ENCODE peak calls at places on chromosomes 13 and 19, in ten cellular contexts. K is suprapubic skin, R is Peyer's patch, Z is body of pancreas, I is ovary, V is transverse colon, G is stomach, E is uterus, M is heart left ventricle, X is GM12878. N is an unnamed sample.

GRCh38 chr19:34171539-34171876 is 796 bp upstream of the LSM14A start:
- DNase-seq in K (no peak), R (no peak), Z (no peak), I (no peak), V (no peak), G (no peak), E (no peak), M (no peak), X (peak), N (no peak)

GRCh38 chr13:76326343-76326742 is 559.9 kb downstream of the KCTD12 start:
- DNase-seq in K (no peak), R (no peak), Z (no peak), I (no peak), V (no peak), G (no peak), E (no peak), M (no peak), X (no peak), N (no peak)

GRCh38 chr19:38266981-38267597 is 2.7 kb downstream of the SPINT2 start:
- DNase-seq in K (no peak), R (peak), Z (peak), I (no peak), V (peak), G (no peak), E (no peak), M (no peak), X (no peak), N (no peak)

GRCh38 chr13:41061914-41062837 is 867 bp downstream of the WBP4 start:
- DNase-seq in K (no peak), R (no peak), Z (no peak), I (no peak), V (no peak), G (no peak), E (no peak), M (no peak), X (no peak), N (no peak)

GRCh38 chr13:24127116-24127631 is 33.3 kb upstream of the SPATA13 start:
- DNase-seq in K (no peak), R (peak), Z (no peak), I (no peak), V (peak), G (peak), E (no peak), M (no peak), X (peak), N (no peak)

GRCh38 chr13:75635101-75635620 is 969 bp upstream of the LMO7 start:
- DNase-seq in K (no peak), R (no peak), Z (no peak), I (no peak), V (no peak), G (no peak), E (no peak), M (no peak), X (no peak), N (no peak)

GRCh38 chr13:30577381-30577780 is 40.3 kb upstream of the USPL1 start:
- DNase-seq in K (no peak), R (peak), Z (no peak), I (no peak), V (peak), G (no peak), E (no peak), M (no peak), X (peak), N (no peak)

GRCh38 chr13:89169951-89170350 is 1498.8 kb downstream of the SLITRK5 start:
- DNase-seq in K (no peak), R (no peak), Z (no peak), I (no peak), V (no peak), G (no peak), E (no peak), M (no peak), X (no peak), N (no peak)

GRCh38 chr13:75544681-75545333 is 4.8 kb upstream of the UCHL3 start:
- DNase-seq in K (no peak), R (no peak), Z (no peak), I (no peak), V (no peak), G (no peak), E (no peak), M (no peak), X (no peak), N (no peak)

GRCh38 chr13:98459721-98460370 is 117.1 kb downstream of the STK24 start:
- DNase-seq in K (no peak), R (no peak), Z (no peak), I (no peak), V (no peak), G (no peak), E (no peak), M (no peak), X (no peak), N (no peak)

GRCh38 chr13:36163303-36163702 is 32.1 kb upstream of the DCLK1 start:
- DNase-seq in K (no peak), R (no peak), Z (no peak), I (no peak), V (no peak), G (no peak), E (no peak), M (no peak), X (no peak), N (no peak)

GRCh38 chr19:39672473-39672872 is 16.8 kb downstream of the LGALS16 start:
- DNase-seq in K (no peak), R (no peak), Z (no peak), I (no peak), V (no peak), G (no peak), E (no peak), M (no peak), X (no peak), N (no peak)

GRCh38 chr13:48977973-48978372 is 2.3 kb downstream of the FNDC3A start:
- DNase-seq in K (no peak), R (no peak), Z (no peak), I (no peak), V (no peak), G (no peak), E (no peak), M (no peak), X (no peak), N (no peak)

GRCh38 chr13:66940113-66940512 is 290.0 kb downstream of the PCDH9 start:
- DNase-seq in K (no peak), R (no peak), Z (no peak), I (no peak), V (no peak), G (no peak), E (no peak), M (no peak), X (no peak), N (no peak)

GRCh38 chr19:16608290-16608704 is 19.7 kb downstream of the MED26 start:
- DNase-seq in K (no peak), R (peak), Z (peak), I (no peak), V (peak), G (no peak), E (peak), M (no peak), X (no peak), N (peak)

GRCh38 chr13:110244926-110245325 is 62.0 kb downstream of the COL4A1 start:
- DNase-seq in K (no peak), R (no peak), Z (no peak), I (no peak), V (no peak), G (no peak), E (peak), M (no peak), X (no peak), N (no peak)

GRCh38 chr19:28864577-28865042 is 348.3 kb downstream of the UQCRFS1 start:
- DNase-seq in K (no peak), R (no peak), Z (peak), I (peak), V (peak), G (peak), E (peak), M (peak), X (no peak), N (no peak)

GRCh38 chr13:114324334-114324733 is 10.0 kb downstream of the CHAMP1 start:
- DNase-seq in K (no peak), R (no peak), Z (no peak), I (no peak), V (no peak), G (no peak), E (no peak), M (no peak), X (no peak), N (no peak)

GRCh38 chr13:114328034-114328433 is 13.7 kb downstream of the CHAMP1 start:
- DNase-seq in K (no peak), R (no peak), Z (no peak), I (no peak), V (no peak), G (no peak), E (no peak), M (no peak), X (no peak), N (no peak)

GRCh38 chr13:114323349-114323748 is 9.0 kb downstream of the CHAMP1 start:
- DNase-seq in K (no peak), R (no peak), Z (no peak), I (no peak), V (no peak), G (no peak), E (no peak), M (no peak), X (no peak), N (no peak)

GRCh38 chr13:114328595-114328994 is 14.3 kb downstream of the CHAMP1 start:
- DNase-seq in K (no peak), R (no peak), Z (no peak), I (no peak), V (no peak), G (no peak), E (no peak), M (no peak), X (no peak), N (no peak)

DNA sequence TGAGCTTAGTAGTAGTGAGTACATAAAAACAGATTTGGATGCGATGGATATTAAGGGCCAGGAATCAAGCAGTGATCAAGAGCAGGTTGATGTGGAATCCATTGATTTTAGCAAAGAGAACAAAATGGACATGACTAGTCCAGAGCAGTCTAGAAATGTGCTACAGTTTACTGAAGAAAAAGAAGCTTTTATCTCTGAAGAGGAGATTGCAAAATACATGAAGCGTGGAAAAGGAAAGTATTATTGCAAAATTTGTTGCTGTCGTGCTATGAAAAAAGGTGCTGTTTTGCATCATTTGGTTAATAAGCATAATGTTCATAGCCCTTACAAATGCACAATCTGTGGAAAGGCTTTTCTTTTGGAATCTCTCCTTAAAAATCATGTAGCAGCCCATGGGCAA is 11.4 kb downstream of the CHAMP1 start:
- DNase-seq in K (no peak), R (no peak), Z (no peak), I (no peak), V (no peak), G (no peak), E (no peak), M (no peak), X (no peak), N (no peak)
- TF ChIP-seq POLR2A in K (no peak), R (no peak), Z (no peak), I (no peak), V (no peak), G (no peak), E (no peak), M (no peak), X (no peak), N (no peak)

DNA sequence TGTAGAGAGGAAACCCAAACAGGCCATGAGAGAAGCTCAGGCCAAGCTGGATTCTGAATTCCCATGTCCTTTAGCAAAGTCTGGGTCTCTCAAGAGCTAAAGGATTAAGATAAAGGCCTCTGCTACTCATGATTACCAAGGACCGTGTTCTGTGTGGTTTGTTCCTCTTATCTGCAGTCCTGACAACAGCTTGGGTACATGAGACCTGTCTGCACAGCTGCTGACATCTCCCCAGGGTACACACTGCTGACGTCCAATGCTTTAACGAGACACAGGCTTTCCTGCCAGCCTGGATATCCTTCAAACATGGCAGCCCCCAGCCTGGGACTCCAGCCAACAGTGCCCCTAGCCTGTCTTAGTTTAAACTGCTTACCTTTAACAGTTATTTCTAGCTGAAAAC is 211.0 kb downstream of the SLC7A1 start:
- DNase-seq in K (no peak), R (no peak), Z (no peak), I (no peak), V (no peak), G (no peak), E (no peak), M (peak), X (no peak), N (no peak)
- TF ChIP-seq POLR2A in K (no peak), R (no peak), Z (no peak), I (no peak), V (no peak), G (no peak), E (no peak), M (no peak), X (no peak), N (no peak)

GRCh38 chr19:12913871-12914690 is 5.0 kb downstream of the SYCE2 start:
- DNase-seq in K (no peak), R (peak), Z (no peak), I (no peak), V (peak), G (no peak), E (no peak), M (no peak), X (no peak), N (peak)

GRCh38 chr19:12907166-12907565 is 11.9 kb downstream of the SYCE2 start:
- DNase-seq in K (no peak), R (no peak), Z (no peak), I (no peak), V (no peak), G (peak), E (no peak), M (no peak), X (no peak), N (no peak)

GRCh38 chr19:12918253-12918652 is 840 bp downstream of the SYCE2 start:
- DNase-seq in K (no peak), R (no peak), Z (no peak), I (peak), V (no peak), G (no peak), E (no peak), M (no peak), X (no peak), N (no peak)

GRCh38 chr19:12913011-12913561 is 6.0 kb downstream of the SYCE2 start:
- DNase-seq in K (peak), R (peak), Z (peak), I (peak), V (peak), G (peak), E (peak), M (peak), X (no peak), N (no peak)
- TF ChIP-seq POLR2A in K (no peak), R (no peak), Z (no peak), I (no peak), V (no peak), G (no peak), E (no peak), M (no peak), X (no peak), N (no peak)

DNA sequence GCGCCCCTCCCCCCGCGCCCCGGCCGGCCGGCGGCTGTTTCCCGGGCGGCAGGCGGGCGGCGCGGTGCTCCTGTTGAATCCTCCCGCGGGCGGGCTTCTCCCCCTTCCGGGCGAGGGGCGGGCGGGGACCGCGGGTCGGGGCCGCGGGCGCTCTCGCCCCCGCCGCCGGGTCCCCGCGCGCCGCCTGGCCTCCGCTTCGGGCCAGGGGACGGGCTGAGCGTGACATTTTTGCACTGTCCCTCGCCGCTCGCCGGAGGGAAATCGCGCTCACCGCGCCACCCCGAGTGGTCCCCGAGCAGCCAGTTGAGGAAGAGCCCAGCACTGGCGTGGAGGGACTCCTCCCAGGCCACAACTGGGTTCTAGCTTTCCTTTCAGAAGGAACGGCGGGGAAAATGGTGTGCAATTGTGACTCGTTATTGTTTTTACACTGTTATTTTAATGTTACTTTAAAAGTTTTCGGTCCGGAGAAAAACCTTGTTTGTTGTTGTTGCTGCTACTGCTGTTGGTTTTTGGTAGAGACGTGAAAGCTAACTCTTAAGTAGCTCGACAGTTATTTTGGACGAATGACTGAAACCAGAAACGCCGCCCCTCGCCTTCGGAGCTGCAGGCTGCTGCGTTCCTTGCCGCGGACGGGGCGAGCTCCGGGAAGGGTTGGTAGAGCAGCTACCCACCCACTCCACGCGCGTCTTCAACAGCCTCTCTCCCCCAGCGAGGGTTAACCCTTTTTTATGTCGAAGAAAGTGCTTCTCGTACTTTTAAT is 942 bp downstream of the PDS5B start:
- DNase-seq in K (peak), R (peak), Z (peak), I (peak), V (peak), G (peak), E (peak), M (peak), X (no peak), N (peak)
- TF ChIP-seq POLR2A in K (no peak), R (no peak), Z (peak), I (no peak), V (peak), G (no peak), E (peak), M (no peak), X (peak), N (no peak)

DNA sequence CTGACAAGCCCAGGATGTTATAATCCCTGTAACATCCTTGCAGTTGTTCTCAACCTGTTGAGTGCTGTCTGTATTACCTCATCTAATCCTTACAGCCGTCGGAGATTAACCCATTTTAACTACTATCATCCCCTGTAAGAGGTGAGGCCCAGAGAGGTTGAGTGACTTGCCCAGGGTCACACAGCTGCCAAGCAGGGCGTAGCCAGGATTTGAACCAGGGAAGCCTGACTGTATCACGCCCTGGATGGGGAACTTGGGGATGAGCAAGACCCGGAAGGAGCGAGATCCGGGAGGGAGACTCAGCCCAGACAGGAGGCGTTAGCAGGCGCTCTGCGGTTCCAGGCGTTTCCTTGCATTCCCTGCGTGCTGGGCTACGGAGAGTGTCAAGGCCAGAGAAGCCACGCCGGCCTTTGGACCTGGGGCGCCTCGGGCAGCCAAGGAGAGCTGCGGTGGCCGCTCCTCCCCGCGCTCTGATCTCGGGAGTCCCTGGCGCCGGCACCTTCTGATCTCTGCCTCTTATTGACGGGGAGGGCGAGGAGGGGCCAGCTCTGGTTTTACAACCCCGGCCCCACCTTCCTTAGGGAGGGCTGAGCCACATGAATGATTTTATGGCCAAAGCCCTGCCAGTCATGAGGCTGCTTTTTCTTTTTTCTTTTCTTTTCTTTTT is 6.2 kb downstream of the SULT2B1 start:
- DNase-seq in K (no peak), R (peak), Z (peak), I (no peak), V (peak), G (peak), E (no peak), M (peak), X (no peak), N (no peak)
- TF ChIP-seq POLR2A in K (no peak), R (peak), Z (no peak), I (no peak), V (no peak), G (no peak), E (peak), M (no peak), X (no peak), N (no peak)

GRCh38 chr19:10876459-10877240 is 5.3 kb downstream of the CARM1 start:
- DNase-seq in K (no peak), R (peak), Z (peak), I (no peak), V (peak), G (no peak), E (no peak), M (peak), X (peak), N (peak)
- TF ChIP-seq POLR2A in K (no peak), R (no peak), Z (no peak), I (no peak), V (no peak), G (no peak), E (no peak), M (no peak), X (peak), N (no peak)

GRCh38 chr19:55486043-55486970 is 1.3 kb downstream of the NAT14 start:
- DNase-seq in K (no peak), R (no peak), Z (no peak), I (peak), V (no peak), G (no peak), E (peak), M (peak), X (no peak), N (no peak)
- TF ChIP-seq POLR2A in K (no peak), R (no peak), Z (no peak), I (no peak), V (no peak), G (no peak), E (no peak), M (no peak), X (no peak), N (no peak)

GRCh38 chr19:5695649-5696195 is 5.6 kb downstream of the RPL36 start:
- DNase-seq in K (no peak), R (no peak), Z (no peak), I (peak), V (no peak), G (no peak), E (no peak), M (no peak), X (no peak), N (no peak)
- TF ChIP-seq POLR2A in K (no peak), R (no peak), Z (no peak), I (no peak), V (no peak), G (no peak), E (no peak), M (no peak), X (peak), N (no peak)

N was measured in gastrocnemius medialis.